ENCODE peak calls at places on chromosomes 2 and 18, in five cellular contexts. One of them, this sample, is unnamed.

GRCh38 chr2:154724194-154724797 is 25.8 kb downstream of the KCNJ3 start:
- DNase-seq in NCI-H226: no peak
- DNase-seq in naive B cell: no peak
- DNase-seq in iris pigment epithelial cell: no peak
- DNase-seq in heart right ventricle: no peak
- DNase-seq in this sample: no peak

GRCh38 chr2:30266051-30266621 is 34.8 kb downstream of the LBH start:
- DNase-seq in NCI-H226: no peak
- DNase-seq in naive B cell: peak; percentile 52
- DNase-seq in iris pigment epithelial cell: no peak
- DNase-seq in heart right ventricle: no peak
- DNase-seq in this sample: no peak

GRCh38 chr2:106978647-106979046 is 92.7 kb upstream of the ST6GAL2 start:
- DNase-seq in NCI-H226: no peak
- DNase-seq in naive B cell: no peak
- DNase-seq in iris pigment epithelial cell: no peak
- DNase-seq in heart right ventricle: no peak
- DNase-seq in this sample: no peak

GRCh38 chr18:47772374-47773248 is 157.8 kb downstream of the SMAD2 start:
- DNase-seq in NCI-H226: peak; percentile 46
- DNase-seq in naive B cell: peak; percentile 39
- DNase-seq in iris pigment epithelial cell: peak; percentile 67
- DNase-seq in heart right ventricle: peak; percentile 56
- DNase-seq in this sample: peak; percentile 74

GRCh38 chr2:157923598-157923997 is 47.5 kb upstream of the ACVR1 start:
- DNase-seq in NCI-H226: no peak
- DNase-seq in naive B cell: no peak
- DNase-seq in iris pigment epithelial cell: no peak
- DNase-seq in heart right ventricle: no peak
- DNase-seq in this sample: no peak

GRCh38 chr2:130853391-130853790 is 16.7 kb downstream of the ARHGEF4 start:
- DNase-seq in NCI-H226: no peak
- DNase-seq in naive B cell: no peak
- DNase-seq in iris pigment epithelial cell: no peak
- DNase-seq in heart right ventricle: no peak
- DNase-seq in this sample: no peak

GRCh38 chr2:223868005-223868404 is 30.6 kb upstream of the AP1S3 start:
- DNase-seq in NCI-H226: no peak
- DNase-seq in naive B cell: no peak
- DNase-seq in iris pigment epithelial cell: no peak
- DNase-seq in heart right ventricle: no peak
- DNase-seq in this sample: peak; percentile 62

GRCh38 chr18:68841301-68841700 is 43.4 kb downstream of the CCDC102B start:
- DNase-seq in NCI-H226: no peak
- DNase-seq in naive B cell: no peak
- DNase-seq in iris pigment epithelial cell: peak; percentile 58
- DNase-seq in heart right ventricle: no peak
- DNase-seq in this sample: no peak

GRCh38 chr2:122451040-122451439 is 695.6 kb downstream of the TSN start:
- DNase-seq in NCI-H226: peak; percentile 10
- DNase-seq in naive B cell: no peak
- DNase-seq in iris pigment epithelial cell: peak; percentile 11
- DNase-seq in heart right ventricle: no peak
- DNase-seq in this sample: peak; percentile 64

GRCh38 chr2:240125749-240126148 is 10.4 kb downstream of the COPS9 start:
- DNase-seq in NCI-H226: no peak
- DNase-seq in naive B cell: no peak
- DNase-seq in iris pigment epithelial cell: no peak
- DNase-seq in heart right ventricle: no peak
- DNase-seq in this sample: no peak

GRCh38 chr2:61426267-61426897 is 44.5 kb downstream of the USP34 start:
- DNase-seq in NCI-H226: no peak
- DNase-seq in naive B cell: peak; percentile 72
- DNase-seq in iris pigment epithelial cell: peak; percentile 49
- DNase-seq in heart right ventricle: no peak
- DNase-seq in this sample: peak; percentile 58

GRCh38 chr2:121567957-121568409 is 37.3 kb downstream of the RNU4ATAC start:
- DNase-seq in NCI-H226: no peak
- DNase-seq in naive B cell: no peak
- DNase-seq in iris pigment epithelial cell: peak; percentile 56
- DNase-seq in heart right ventricle: no peak
- DNase-seq in this sample: no peak

GRCh38 chr2:84919885-84920580 is 14.6 kb downstream of the TMSB10 start:
- DNase-seq in NCI-H226: peak; percentile 90
- DNase-seq in naive B cell: peak; percentile 41
- DNase-seq in iris pigment epithelial cell: peak; percentile 97
- DNase-seq in heart right ventricle: no peak
- DNase-seq in this sample: peak; percentile 90

GRCh38 chr2:56077352-56077915 is 106.4 kb upstream of the CCDC85A start:
- DNase-seq in NCI-H226: no peak
- DNase-seq in naive B cell: no peak
- DNase-seq in iris pigment epithelial cell: peak; percentile 24
- DNase-seq in heart right ventricle: no peak
- DNase-seq in this sample: peak; percentile 45

GRCh38 chr2:224308267-224308911 is 93.5 kb downstream of the FAM124B start:
- DNase-seq in NCI-H226: no peak
- DNase-seq in naive B cell: no peak
- DNase-seq in iris pigment epithelial cell: no peak
- DNase-seq in heart right ventricle: no peak
- DNase-seq in this sample: no peak

GRCh38 chr18:63823516-63824219 is 48.5 kb downstream of the SERPINB7 start:
- DNase-seq in NCI-H226: no peak
- DNase-seq in naive B cell: no peak
- DNase-seq in iris pigment epithelial cell: peak; percentile 9
- DNase-seq in heart right ventricle: peak; percentile 16
- DNase-seq in this sample: peak; percentile 94

GRCh38 chr2:4024561-4024960 is 321.2 kb downstream of the DCDC2C start:
- DNase-seq in NCI-H226: no peak
- DNase-seq in naive B cell: no peak
- DNase-seq in iris pigment epithelial cell: no peak
- DNase-seq in heart right ventricle: no peak
- DNase-seq in this sample: no peak

GRCh38 chr2:77813614-77814013 is 291.4 kb upstream of the LRRTM4 start:
- DNase-seq in NCI-H226: no peak
- DNase-seq in naive B cell: no peak
- DNase-seq in iris pigment epithelial cell: peak; percentile 2
- DNase-seq in heart right ventricle: no peak
- DNase-seq in this sample: no peak

GRCh38 chr2:95159690-95160449 is at the start of gene ZNF514:
- DNase-seq in NCI-H226: peak; percentile 22
- DNase-seq in naive B cell: peak; percentile 80
- DNase-seq in iris pigment epithelial cell: peak; percentile 87
- DNase-seq in heart right ventricle: peak; percentile 84
- DNase-seq in this sample: peak; percentile 59